ENCODE peak calls at places on chromosomes 1 and 21, in eight cellular contexts. A, G, B, T, P, S, L and Z are unnamed samples. For H3K9me3, H3K4me1 and H3K27me3, the result is how much of the 10 kb centered on the place peaks cover.

GRCh38 chr1:53622531-53622930 is 116.4 kb downstream of the GLIS1 start:
- DNase-seq in A (peak), G (peak), B (no peak), T (no peak), P (no peak), S (peak), L (no peak), Z (no peak)

GRCh38 chr1:224116131-224116530 is 2.2 kb downstream of the FBXO28 start:
- DNase-seq in A (no peak), G (no peak), B (no peak), T (no peak), P (no peak), S (no peak), L (no peak), Z (no peak)

GRCh38 chr1:200228081-200228480 is 181.8 kb downstream of the ZNF281 start:
- DNase-seq in A (no peak), G (no peak), B (no peak), T (no peak), P (no peak), S (no peak), L (no peak), Z (no peak)

GRCh38 chr1:36350659-36351171 is 27.3 kb upstream of the EVA1B start:
- DNase-seq in A (no peak), G (peak), B (no peak), T (peak), P (peak), S (no peak), L (no peak), Z (no peak)

GRCh38 chr1:223421676-223422075 is 28.5 kb downstream of the CCDC185 start:
- DNase-seq in A (no peak), G (no peak), B (no peak), T (no peak), P (no peak), S (no peak), L (no peak), Z (no peak)

GRCh38 chr1:246836169-246836568 is 95.6 kb downstream of the AHCTF1 start:
- DNase-seq in A (no peak), G (no peak), B (no peak), T (no peak), P (no peak), S (no peak), L (no peak), Z (no peak)

GRCh38 chr21:37653201-37653600 is 263.1 kb downstream of the KCNJ6 start:
- DNase-seq in A (no peak), G (no peak), B (no peak), T (no peak), P (no peak), S (no peak), L (no peak), Z (no peak)

GRCh38 chr1:21822349-21822748 is 10.3 kb downstream of the LDLRAD2 start:
- DNase-seq in A (no peak), G (no peak), B (no peak), T (no peak), P (no peak), S (peak), L (no peak), Z (no peak)

GRCh38 chr1:198699167-198700015 is 60.6 kb downstream of the PTPRC start:
- DNase-seq in A (peak), G (no peak), B (peak), T (peak), P (peak), S (peak), L (peak), Z (no peak)

GRCh38 chr1:9362488-9362887 is 69.8 kb downstream of the SPSB1 start:
- DNase-seq in A (no peak), G (no peak), B (no peak), T (no peak), P (no peak), S (no peak), L (no peak), Z (no peak)

GRCh38 chr1:7366955-7367665 is 404.0 kb upstream of the VAMP3 start:
- DNase-seq in A (peak), G (no peak), B (no peak), T (no peak), P (no peak), S (no peak), L (no peak), Z (no peak)

GRCh38 chr1:55632906-55633305 is 417.7 kb upstream of the USP24 start:
- DNase-seq in A (no peak), G (no peak), B (no peak), T (no peak), P (no peak), S (no peak), L (no peak), Z (no peak)

GRCh38 chr1:67791686-67792475 is 41.4 kb downstream of the GNG12 start:
- DNase-seq in A (no peak), G (no peak), B (no peak), T (no peak), P (no peak), S (no peak), L (no peak), Z (peak)

GRCh38 chr1:180231506-180232420 is 1.7 kb downstream of the LHX4 start:
- DNase-seq in A (no peak), G (peak), B (no peak), T (no peak), P (no peak), S (peak), L (no peak), Z (no peak)

GRCh38 chr1:119071321-119071720 is 69.1 kb downstream of the WARS2 start:
- DNase-seq in A (no peak), G (no peak), B (no peak), T (no peak), P (no peak), S (no peak), L (no peak), Z (no peak)

GRCh38 chr1:168419746-168420145 is 124.1 kb downstream of the XCL2 start:
- DNase-seq in A (no peak), G (no peak), B (no peak), T (no peak), P (no peak), S (no peak), L (no peak), Z (no peak)

GRCh38 chr1:208061118-208061517 is 150.2 kb upstream of the CD34 start:
- DNase-seq in A (no peak), G (no peak), B (no peak), T (no peak), P (no peak), S (no peak), L (no peak), Z (no peak)

GRCh38 chr1:184191181-184191601 is 139.7 kb downstream of the TSEN15 start:
- DNase-seq in A (peak), G (peak), B (peak), T (no peak), P (no peak), S (no peak), L (peak), Z (no peak)

GRCh38 chr21:41256771-41257702 is 59.6 kb upstream of the FAM3B start:
- DNase-seq in A (no peak), G (no peak), B (no peak), T (no peak), P (no peak), S (no peak), L (no peak), Z (no peak)

GRCh38 chr1:9319789-9320519 is 27.3 kb downstream of the SPSB1 start:
- DNase-seq in A (peak), G (no peak), B (no peak), T (no peak), P (no peak), S (no peak), L (no peak), Z (no peak)

GRCh38 chr1:235327559-235328270 is at the start of gene ARID4B:
- DNase-seq in A (peak), G (no peak), B (no peak), T (peak), P (no peak), S (no peak), L (peak), Z (peak)

GRCh38 chr1:92728687-92729086 is 56.2 kb downstream of the EVI5 start:
- DNase-seq in A (no peak), G (no peak), B (no peak), T (no peak), P (no peak), S (no peak), L (no peak), Z (no peak)

GRCh38 chr1:235708390-235708962 is 58.9 kb upstream of the GNG4 start:
- DNase-seq in A (peak), G (no peak), B (no peak), T (no peak), P (no peak), S (no peak), L (no peak), Z (peak)

GRCh38 chr1:223725578-223725977 is 13.2 kb downstream of the CAPN2 start:
- DNase-seq in A (no peak), G (no peak), B (no peak), T (no peak), P (no peak), S (no peak), L (no peak), Z (no peak)

GRCh38 chr1:999797-1000356 is at the start of gene HES4:
- DNase-seq in A (peak), G (peak), B (peak), T (no peak), P (peak), S (peak), L (peak), Z (peak)

GRCh38 chr1:210796421-210796820 is 337.5 kb downstream of the KCNH1 start:
- DNase-seq in A (no peak), G (no peak), B (no peak), T (no peak), P (no peak), S (no peak), L (no peak), Z (no peak)

GRCh38 chr1:6612641-6613360 is 730 bp upstream of the PHF13 start:
- DNase-seq in A (peak), G (peak), B (peak), T (no peak), P (no peak), S (no peak), L (no peak), Z (no peak)

GRCh38 chr1:180486092-180486491 is 16.3 kb downstream of the ACBD6 start:
- DNase-seq in A (no peak), G (no peak), B (no peak), T (no peak), P (no peak), S (no peak), L (no peak), Z (no peak)

GRCh38 chr21:46100426-46100825 is 2.5 kb downstream of the COL6A2 start:
- DNase-seq in A (no peak), G (no peak), B (peak), T (no peak), P (no peak), S (no peak), L (peak), Z (no peak)

GRCh38 chr1:28097100-28097472 is 8.7 kb upstream of the EYA3 start:
- DNase-seq in A (no peak), G (no peak), B (no peak), T (no peak), P (no peak), S (no peak), L (no peak), Z (no peak)

GRCh38 chr1:13892671-13893325 is 192.8 kb downstream of the PRDM2 start:
- DNase-seq in A (no peak), G (no peak), B (no peak), T (no peak), P (no peak), S (peak), L (peak), Z (no peak)

GRCh38 chr1:115412286-115412685 is 74.2 kb upstream of the NGF start:
- DNase-seq in A (no peak), G (no peak), B (no peak), T (no peak), P (no peak), S (no peak), L (no peak), Z (no peak)

GRCh38 chr1:10613861-10614260 is 139.1 kb downstream of the PEX14 start:
- DNase-seq in A (peak), G (no peak), B (no peak), T (no peak), P (no peak), S (no peak), L (no peak), Z (no peak)

GRCh38 chr1:46370214-46370633 is 23.9 kb upstream of the FAAH start:
- DNase-seq in A (no peak), G (no peak), B (no peak), T (no peak), P (no peak), S (no peak), L (no peak), Z (no peak)

GRCh38 chr1:243254927-243255790 is at the start of gene CEP170:
- DNase-seq in A (peak), G (peak), B (peak), T (peak), P (peak), S (peak), L (peak), Z (peak)

DNA sequence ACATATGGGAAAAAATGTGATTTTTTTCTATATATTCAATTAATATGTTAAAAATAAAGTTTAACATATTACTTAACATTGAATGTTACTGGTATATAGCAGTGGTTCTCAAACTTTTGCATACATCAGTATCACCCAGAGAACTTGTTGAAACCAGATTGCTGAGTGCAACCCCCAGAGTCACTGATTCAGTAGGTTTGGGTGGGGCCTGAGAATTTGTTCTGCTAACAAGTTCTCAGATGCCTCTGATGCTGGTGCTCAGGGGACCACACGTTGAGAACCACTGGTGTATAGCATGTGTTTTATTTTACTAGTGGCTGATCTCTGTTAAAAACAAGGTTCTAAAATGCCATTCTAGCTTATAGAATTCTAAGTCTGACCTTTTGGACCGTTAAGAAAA is 161.9 kb downstream of the HHIPL2 start:
- DNase-seq in A (no peak), G (no peak), B (no peak), T (no peak), P (no peak), S (no peak), L (no peak), Z (no peak)
- H3K9me3 ChIP-seq in A (under half), G (under half), B (under half), T (under half), P (under half), S (under half), L (under half), Z (under half)

DNA sequence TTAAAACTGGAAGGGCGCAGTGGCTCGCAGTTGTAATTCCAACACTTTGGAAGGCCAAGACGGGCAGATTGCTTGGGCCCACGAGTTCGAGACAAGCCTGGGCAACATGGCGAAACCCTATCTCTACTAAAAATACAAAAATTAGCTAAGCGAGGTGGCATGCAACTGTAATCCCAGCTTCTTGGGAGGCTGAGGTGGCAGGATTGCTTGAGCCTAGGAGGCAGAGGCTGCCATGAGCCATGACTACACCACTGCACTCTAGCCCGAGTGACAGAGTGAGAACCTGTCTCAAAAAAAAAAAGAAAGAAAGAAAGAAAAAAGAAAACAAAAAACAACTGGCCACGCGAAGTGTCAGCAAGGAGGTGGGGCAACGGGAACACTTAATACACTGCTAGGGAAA is 6.3 kb downstream of the UBE2G2 start:
- DNase-seq in A (no peak), G (no peak), B (no peak), T (no peak), P (no peak), S (no peak), L (no peak), Z (no peak)
- H3K4me1 ChIP-seq in A (under half), G (under half), B (under half), T (under half), P (under half), S (under half), L (under half), Z (under half)

GRCh38 chr1:220797044-220797443 is 10.3 kb downstream of the MTARC1 start:
- DNase-seq in A (no peak), G (no peak), B (no peak), T (no peak), P (no peak), S (no peak), L (no peak), Z (no peak)

GRCh38 chr1:220796530-220796929 is 9.8 kb downstream of the MTARC1 start:
- DNase-seq in A (no peak), G (no peak), B (no peak), T (no peak), P (no peak), S (no peak), L (no peak), Z (no peak)

GRCh38 chr1:220800262-220800661 is 13.5 kb downstream of the MTARC1 start:
- DNase-seq in A (no peak), G (no peak), B (no peak), T (no peak), P (no peak), S (no peak), L (no peak), Z (no peak)

GRCh38 chr1:220797553-220797952 is 10.8 kb downstream of the MTARC1 start:
- DNase-seq in A (no peak), G (no peak), B (no peak), T (no peak), P (no peak), S (no peak), L (no peak), Z (no peak)

GRCh38 chr1:220798338-220798737 is 11.6 kb downstream of the MTARC1 start:
- DNase-seq in A (no peak), G (no peak), B (no peak), T (no peak), P (no peak), S (no peak), L (no peak), Z (no peak)
- H3K27me3 ChIP-seq in A (under half), G (under half), B (under half), T (under half), P (under half), S (under half), L (under half), Z (under half)

GRCh38 chr21:27841084-27841483 is 874.2 kb upstream of the ADAMTS5 start:
- DNase-seq in A (no peak), G (no peak), B (no peak), T (no peak), P (no peak), S (no peak), L (no peak), Z (no peak)

GRCh38 chr21:27840273-27840672 is 873.4 kb upstream of the ADAMTS5 start:
- DNase-seq in A (no peak), G (no peak), B (no peak), T (no peak), P (no peak), S (no peak), L (no peak), Z (no peak)

GRCh38 chr21:27838585-27838984 is 871.7 kb upstream of the ADAMTS5 start:
- DNase-seq in A (no peak), G (no peak), B (no peak), T (no peak), P (no peak), S (no peak), L (no peak), Z (no peak)

GRCh38 chr21:27839512-27840115 is 872.7 kb upstream of the ADAMTS5 start:
- DNase-seq in A (no peak), G (no peak), B (no peak), T (no peak), P (no peak), S (no peak), L (no peak), Z (no peak)

GRCh38 chr21:27837933-27838332 is 871.0 kb upstream of the ADAMTS5 start:
- DNase-seq in A (no peak), G (no peak), B (no peak), T (no peak), P (no peak), S (no peak), L (no peak), Z (no peak)
- H3K9me3 ChIP-seq in A (under half), G (under half), B (under half), T (under half), P (under half), S (under half), L (under half), Z (under half)